ENCODE peak calls at places on chromosome 1, in five cellular contexts. One of them, this sample, is unnamed.

GRCh38 chr1:243598433-243598832 is 251.6 kb downstream of the AKT3 start:
- DNase-seq in CD8-positive, alpha-beta memory T cell: no peak
- DNase-seq in stimulated activated CD4-positive, alpha-beta T cell treated with anti-CD3 and anti-CD28 coated beads, Interleukin-4, amount 100 ng/mL, for 48 hours: no peak
- DNase-seq in IMR-90: peak; percentile 93
- DNase-seq in RKO: peak; percentile 47
- DNase-seq in this sample: no peak

GRCh38 chr1:210394281-210394798 is 65.6 kb downstream of the HHAT start:
- DNase-seq in CD8-positive, alpha-beta memory T cell: no peak
- DNase-seq in IMR-90: peak; percentile 27
- DNase-seq in RKO: no peak
- DNase-seq in stimulated activated CD4-positive, alpha-beta T cell treated with anti-CD3 and anti-CD28 coated beads, Interleukin-4, amount 100 ng/mL, for 48 hours: no peak
- DNase-seq in this sample: no peak

GRCh38 chr1:227437495-227438008 is 119.3 kb upstream of the CDC42BPA start:
- DNase-seq in RKO: peak; percentile 81
- DNase-seq in CD8-positive, alpha-beta memory T cell: no peak
- DNase-seq in stimulated activated CD4-positive, alpha-beta T cell treated with anti-CD3 and anti-CD28 coated beads, Interleukin-4, amount 100 ng/mL, for 48 hours: no peak
- DNase-seq in IMR-90: peak; percentile 68
- DNase-seq in this sample: peak; percentile 46

GRCh38 chr1:88741413-88741812 is 57.3 kb downstream of the PKN2 start:
- DNase-seq in RKO: peak; percentile 16
- DNase-seq in CD8-positive, alpha-beta memory T cell: no peak
- DNase-seq in stimulated activated CD4-positive, alpha-beta T cell treated with anti-CD3 and anti-CD28 coated beads, Interleukin-4, amount 100 ng/mL, for 48 hours: no peak
- DNase-seq in IMR-90: peak; percentile 77
- DNase-seq in this sample: no peak

GRCh38 chr1:89974701-89975470 is 20.0 kb upstream of the ZNF326 start:
- DNase-seq in RKO: no peak
- DNase-seq in CD8-positive, alpha-beta memory T cell: no peak
- DNase-seq in IMR-90: peak; percentile 80
- DNase-seq in stimulated activated CD4-positive, alpha-beta T cell treated with anti-CD3 and anti-CD28 coated beads, Interleukin-4, amount 100 ng/mL, for 48 hours: no peak
- DNase-seq in this sample: no peak

GRCh38 chr1:238484121-238484520 is 593.4 kb upstream of the ZP4 start:
- DNase-seq in CD8-positive, alpha-beta memory T cell: no peak
- DNase-seq in RKO: no peak
- DNase-seq in stimulated activated CD4-positive, alpha-beta T cell treated with anti-CD3 and anti-CD28 coated beads, Interleukin-4, amount 100 ng/mL, for 48 hours: no peak
- DNase-seq in IMR-90: peak; percentile 44
- DNase-seq in this sample: no peak

GRCh38 chr1:172476218-172476811 is 32.4 kb upstream of the PIGC start:
- DNase-seq in CD8-positive, alpha-beta memory T cell: no peak
- DNase-seq in RKO: no peak
- DNase-seq in stimulated activated CD4-positive, alpha-beta T cell treated with anti-CD3 and anti-CD28 coated beads, Interleukin-4, amount 100 ng/mL, for 48 hours: no peak
- DNase-seq in IMR-90: no peak
- DNase-seq in this sample: no peak

GRCh38 chr1:51956528-51957509 is 33.7 kb downstream of the RAB3B start:
- DNase-seq in CD8-positive, alpha-beta memory T cell: no peak
- DNase-seq in IMR-90: peak; percentile 67
- DNase-seq in stimulated activated CD4-positive, alpha-beta T cell treated with anti-CD3 and anti-CD28 coated beads, Interleukin-4, amount 100 ng/mL, for 48 hours: no peak
- DNase-seq in RKO: peak; percentile 20
- DNase-seq in this sample: no peak